ENCODE peak calls at places on chromosomes 7 and 10, in four cellular contexts. K, N, O and T are unnamed samples.

GRCh38 chr10:28304032-28304571 is 1.2 kb upstream of the MPP7 start:
- DNase-seq in K (no peak), N (no peak), O (peak), T (no peak)

GRCh38 chr7:73909996-73910395 is 49.0 kb downstream of the TMEM270 start:
- DNase-seq in K (no peak), N (no peak), O (no peak), T (no peak)

GRCh38 chr10:43735907-43736306 is 87.2 kb upstream of the ZNF32 start:
- DNase-seq in K (no peak), N (no peak), O (no peak), T (no peak)

GRCh38 chr7:114959931-114960330 is 38.0 kb downstream of the MDFIC start:
- DNase-seq in K (no peak), N (no peak), O (no peak), T (no peak)

GRCh38 chr10:46546591-46547330 is 9.7 kb downstream of the GPRIN2 start:
- DNase-seq in K (peak), N (peak), O (no peak), T (no peak)

GRCh38 chr7:44216521-44217030 is 15.8 kb downstream of the YKT6 start:
- DNase-seq in K (no peak), N (peak), O (no peak), T (no peak)

GRCh38 chr7:100836812-100837098 is 9.4 kb upstream of the EPHB4 start:
- DNase-seq in K (no peak), N (no peak), O (no peak), T (no peak)

GRCh38 chr7:85914437-85914836 is 727.6 kb upstream of the SEMA3D start:
- DNase-seq in K (no peak), N (no peak), O (no peak), T (no peak)

GRCh38 chr10:132910186-132910880 is 32.0 kb downstream of the CFAP46 start:
- DNase-seq in K (no peak), N (no peak), O (no peak), T (no peak)

GRCh38 chr10:59057350-59057749 is 119.1 kb upstream of the PHYHIPL start:
- DNase-seq in K (no peak), N (no peak), O (no peak), T (no peak)

GRCh38 chr7:117385340-117386124 is 41.8 kb downstream of the ASZ1 start:
- DNase-seq in K (peak), N (no peak), O (no peak), T (no peak)

GRCh38 chr7:117112640-117113039 is 159.3 kb downstream of the ST7 start:
- DNase-seq in K (no peak), N (no peak), O (no peak), T (no peak)

GRCh38 chr7:105399043-105399725 is 10.5 kb upstream of the SRPK2 start:
- DNase-seq in K (peak), N (no peak), O (no peak), T (no peak)

GRCh38 chr10:99346247-99346646 is 17.1 kb downstream of the CNNM1 start:
- DNase-seq in K (peak), N (no peak), O (no peak), T (no peak)

GRCh38 chr7:14197280-14197679 is 207.8 kb upstream of the ETV1 start:
- DNase-seq in K (no peak), N (no peak), O (no peak), T (no peak)

GRCh38 chr10:60446855-60447254 is 57.2 kb upstream of the ANK3 start:
- DNase-seq in K (peak), N (no peak), O (no peak), T (no peak)

GRCh38 chr10:74677951-74678350 is 148.4 kb upstream of the KAT6B start:
- DNase-seq in K (no peak), N (no peak), O (no peak), T (no peak)